ENCODE peak calls at places on chromosomes 12 and 14, in eight cellular contexts. U is CD8-positive, alpha-beta memory T cell; J is mammary epithelial cell; Z is cardiac muscle cell; F is endodermal cell; I is left lung; T is psoas muscle; P is AG04450. S is an unnamed sample.

GRCh38 chr12:41635731-41636130 is 447.6 kb downstream of the PDZRN4 start:
- DNase-seq in J (no peak), T (no peak), U (no peak), I (no peak), P (no peak), F (no peak), Z (no peak), S (no peak)

GRCh38 chr12:53994691-53995310 is 5.2 kb upstream of the HOXC9 start:
- DNase-seq in T (no peak), U (no peak), Z (no peak), I (no peak), J (peak; percentile 30), P (no peak), F (peak; percentile 77), S (no peak)

GRCh38 chr12:3315201-3315661 is 175.8 kb upstream of the PRMT8 start:
- DNase-seq in U (no peak), F (no peak), I (no peak), Z (no peak), P (peak; percentile 73), J (peak; percentile 71), T (peak; percentile 78), S (no peak)

GRCh38 chr12:108565976-108566375 is 3.6 kb downstream of the ISCU start:
- DNase-seq in J (peak; percentile 91), I (peak; percentile 87), U (peak; percentile 72), Z (no peak), P (no peak), F (peak; percentile 30), T (peak; percentile 92), S (peak; percentile 83)

GRCh38 chr14:93115920-93116675 is at the start of gene ITPK1:
- DNase-seq in T (peak; percentile 75), F (peak; percentile 84), Z (peak; percentile 88), J (no peak), I (peak; percentile 53), P (no peak), U (peak; percentile 73), S (peak; percentile 74)

GRCh38 chr12:46266382-46266791 is 2.5 kb downstream of the SLC38A1 start:
- DNase-seq in I (no peak), J (peak; percentile 69), U (peak; percentile 63), Z (no peak), T (no peak), F (no peak), P (no peak), S (no peak)

GRCh38 chr12:28086521-28086920 is 103.7 kb upstream of the CCDC91 start:
- DNase-seq in T (no peak), U (no peak), F (no peak), Z (no peak), I (no peak), J (no peak), P (no peak), S (no peak)

GRCh38 chr12:109952160-109952858 is 43.9 kb downstream of the GIT2 start:
- DNase-seq in T (no peak), F (no peak), Z (no peak), I (no peak), U (no peak), P (no peak), J (no peak), S (peak; percentile 48)

GRCh38 chr12:94289551-94290312 is 141.4 kb downstream of the PLXNC1 start:
- DNase-seq in T (no peak), Z (peak; percentile 37), F (no peak), I (no peak), P (no peak), J (peak; percentile 9), U (no peak), S (no peak)

GRCh38 chr12:39272934-39273770 is 169.8 kb downstream of the KIF21A start:
- DNase-seq in I (no peak), F (peak; percentile 71), J (peak; percentile 35), P (no peak), U (no peak), T (no peak), Z (peak; percentile 66), S (no peak)

GRCh38 chr12:78880078-78880477 is 15.5 kb downstream of the SYT1 start:
- DNase-seq in Z (no peak), J (no peak), P (no peak), I (no peak), T (no peak), U (no peak), F (peak; percentile 20), S (no peak)

DNA sequence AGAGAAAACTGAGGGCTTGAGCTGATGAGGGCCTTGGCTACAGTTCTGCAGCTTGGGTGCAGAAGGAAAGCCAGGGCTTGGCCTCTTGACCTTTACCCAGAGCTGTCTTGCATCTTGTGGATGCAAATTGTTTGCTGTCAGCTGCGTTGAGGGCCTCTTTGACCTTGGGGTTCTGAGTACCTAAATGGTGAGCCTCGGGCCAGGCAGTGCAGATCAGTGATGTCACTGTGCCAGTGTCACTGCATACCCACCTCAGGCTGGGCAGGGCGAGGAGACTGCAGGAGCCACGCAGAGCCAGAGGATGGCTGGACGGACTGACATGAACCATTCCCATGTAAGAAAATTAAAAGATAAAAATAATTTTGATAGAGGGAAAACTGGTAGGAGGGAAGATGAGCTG is 18.6 kb downstream of the ESRRB start:
- DNase-seq in U (no peak), P (no peak), T (no peak), Z (no peak), I (no peak), F (no peak), J (no peak), S (no peak)
- H3K27me3 ChIP-seq in U (no peaks in the 10 kb centered on the region), P (peaks cover 8% of the 10 kb centered on the region), T (no peaks in the 10 kb centered on the region), Z (no peaks in the 10 kb centered on the region), I (no peaks in the 10 kb centered on the region), F (no peaks in the 10 kb centered on the region), J (no peaks in the 10 kb centered on the region), S (no peaks in the 10 kb centered on the region)

GRCh38 chr12:116122639-116123038 is 154.9 kb downstream of the MED13L start:
- DNase-seq in Z (no peak), J (no peak), F (no peak), T (no peak), I (no peak), P (no peak), U (no peak), S (no peak)
- H3K4me3 ChIP-seq in Z (no peak overlapping the region), J (no peak overlapping the region), F (no peak overlapping the region), T (peak overlapping the region; percentile 48), I (no peak overlapping the region), P (no peak overlapping the region), U (no peak overlapping the region), S (no peak overlapping the region)

GRCh38 chr14:70032447-70032846 is 153.2 kb downstream of the SMOC1 start:
- DNase-seq in Z (no peak), T (no peak), J (no peak), P (no peak), F (peak; percentile 81), U (no peak), I (no peak), S (no peak)
- H3K27me3 ChIP-seq in Z (no peaks in the 10 kb centered on the region), T (no peaks in the 10 kb centered on the region), J (no peaks in the 10 kb centered on the region), P (no peaks in the 10 kb centered on the region), F (no peaks in the 10 kb centered on the region), U (no peaks in the 10 kb centered on the region), I (no peaks in the 10 kb centered on the region), S (peaks cover 3% of the 10 kb centered on the region)

DNA sequence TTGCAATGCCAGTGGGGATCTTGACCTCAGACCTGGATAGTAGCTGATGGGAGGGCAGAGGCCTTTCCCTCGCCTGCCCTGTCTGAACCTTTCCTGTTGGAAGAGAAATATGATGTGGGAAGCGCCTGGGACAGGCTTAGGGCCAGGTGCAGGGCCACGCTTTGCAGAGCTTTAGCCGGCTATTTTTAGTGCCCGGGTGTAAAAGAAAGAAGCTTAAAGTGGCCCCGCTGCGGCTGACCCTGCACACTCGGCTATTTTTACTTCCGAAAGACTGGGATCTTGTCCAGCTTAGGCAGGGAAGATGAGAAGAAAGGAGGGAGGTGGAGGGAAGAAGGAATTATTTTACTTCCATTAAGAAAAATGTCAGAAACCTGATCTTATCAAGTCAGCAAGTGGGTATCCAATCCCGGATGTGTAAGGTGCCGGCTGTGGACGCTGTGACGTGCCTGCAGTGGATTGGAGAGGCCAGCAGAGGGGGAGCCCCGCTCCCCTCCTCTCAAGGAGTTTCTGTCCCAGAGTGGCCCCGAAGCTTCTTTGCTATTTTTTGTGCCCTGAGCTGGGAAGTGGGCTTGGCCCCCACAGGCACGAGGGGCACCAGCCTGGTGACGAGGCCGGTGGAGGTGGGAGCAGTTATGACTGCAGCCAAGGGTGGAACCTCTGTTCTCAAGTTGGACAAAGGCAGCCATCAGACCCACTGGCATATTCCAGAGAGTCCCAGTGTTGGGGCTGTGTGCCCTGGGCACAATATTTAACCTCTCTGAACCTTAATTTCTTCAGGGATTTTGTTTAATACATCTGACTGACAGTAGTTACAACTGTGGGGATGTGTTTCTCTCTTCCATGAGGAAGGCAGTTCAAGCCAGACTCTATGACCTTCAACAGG is 97.7 kb downstream of the ESRRB start:
- DNase-seq in P (no peak), T (peak; percentile 73), U (no peak), J (no peak), I (no peak), Z (peak; percentile 82), F (peak; percentile 73), S (peak; percentile 72)
- H3K4me3 ChIP-seq in P (no peak overlapping the region), T (peak overlapping the region; percentile 27), U (no peak overlapping the region), J (no peak overlapping the region), I (no peak overlapping the region), Z (no peak overlapping the region), F (no peak overlapping the region), S (no peak overlapping the region)

GRCh38 chr14:20798932-20799331 is 3.7 kb downstream of the RNASE1 start:
- DNase-seq in I (no peak), U (no peak), F (no peak), Z (no peak), J (no peak), P (no peak), T (no peak), S (no peak)
- H3K27me3 ChIP-seq in I (no peaks in the 10 kb centered on the region), U (no peaks in the 10 kb centered on the region), F (no peaks in the 10 kb centered on the region), Z (no peaks in the 10 kb centered on the region), J (peaks cover 1% of the 10 kb centered on the region), P (no peaks in the 10 kb centered on the region), T (no peaks in the 10 kb centered on the region), S (no peaks in the 10 kb centered on the region)

GRCh38 chr12:55965240-55965639 is 602 bp downstream of the PMEL start:
- DNase-seq in U (no peak), F (peak; percentile 61), P (no peak), I (no peak), T (no peak), Z (no peak), J (no peak), S (no peak)
- H3K4me3 ChIP-seq in U (no peak overlapping the region), F (peak overlapping the region; percentile 93), P (no peak overlapping the region), I (no peak overlapping the region), T (no peak overlapping the region), Z (no peak overlapping the region), J (no peak overlapping the region), S (no peak overlapping the region)

DNA sequence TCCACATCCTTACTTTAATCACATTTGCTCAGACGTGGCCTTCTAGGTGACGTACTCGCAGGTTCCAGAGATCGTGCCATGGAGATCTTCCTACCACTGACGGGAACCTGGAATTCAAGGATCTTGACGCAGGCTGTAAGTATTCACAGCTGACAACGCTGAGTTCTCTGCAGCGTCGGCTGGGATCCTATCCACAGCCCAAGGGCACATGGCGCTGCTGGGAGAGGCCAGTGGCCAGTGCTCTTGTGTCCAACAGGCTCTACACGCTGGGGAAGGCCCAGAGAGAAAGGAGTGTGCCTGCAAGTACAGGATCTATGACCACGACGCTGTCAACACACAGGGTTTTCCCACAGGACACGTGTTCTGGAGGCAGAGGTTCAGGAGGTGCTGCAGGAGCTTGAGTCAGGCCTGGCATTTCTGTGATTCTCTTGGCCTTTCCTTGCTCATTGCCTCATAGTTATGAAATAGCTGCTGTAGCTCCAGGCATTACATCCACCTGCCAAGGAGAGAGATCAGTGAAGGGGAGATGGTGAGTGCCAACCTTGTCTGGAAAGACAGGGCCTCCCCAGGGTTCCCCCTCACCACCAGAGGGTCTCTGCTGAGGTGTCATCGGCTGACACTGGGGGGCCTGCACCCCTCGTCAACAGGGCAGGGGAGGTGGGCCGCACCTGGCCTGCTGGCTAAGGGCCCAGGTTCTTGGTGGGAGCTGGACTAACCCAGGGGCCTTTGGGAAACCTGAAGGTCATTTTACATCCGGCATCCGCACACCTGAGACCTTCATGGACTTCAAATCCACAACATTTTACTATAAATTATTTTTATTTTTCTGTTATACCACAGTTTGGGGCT is 21.3 kb downstream of the LRCOL1 start:
- DNase-seq in I (no peak), J (peak; percentile 11), U (peak; percentile 31), T (no peak), Z (no peak), P (no peak), F (no peak), S (no peak)
- H3K27me3 ChIP-seq in I (no peaks in the 10 kb centered on the region), J (no peaks in the 10 kb centered on the region), U (no peaks in the 10 kb centered on the region), T (no peaks in the 10 kb centered on the region), Z (peaks cover 89% of the 10 kb centered on the region), P (peaks cover 19% of the 10 kb centered on the region), F (peaks cover 99% of the 10 kb centered on the region), S (no peaks in the 10 kb centered on the region)